ENCODE peak calls at places on chromosomes 3 and 15, in five cellular contexts. T is NCI-H1092 treated with DMSO at 0.1 percent for 48 hours; P is endodermal cell; S is stimulated activated CD4-positive, alpha-beta T cell treated with anti-CD3 and anti-CD28 coated beads, TNF-alpha, amount 100 ng/mL, for 1 hour; A is activated naive CD4-positive, alpha-beta T cell treated with anti-CD3 and anti-CD28 coated beads for 36 hours. V is an unnamed sample.

GRCh38 chr15:88586401-88587162 is 34.6 kb upstream of the AEN start:
- DNase-seq in T (no peak), P (no peak), S (no peak), A (no peak), V (no peak)

GRCh38 chr15:78097667-78098066 is 5.3 kb downstream of the SH2D7 start:
- DNase-seq in T (no peak), P (peak), S (no peak), A (no peak), V (no peak)

GRCh38 chr15:75036269-75036668 is 12.9 kb downstream of the PPCDC start:
- DNase-seq in T (no peak), P (peak), S (no peak), A (no peak), V (peak)

GRCh38 chr3:39907981-39908380 is 98.6 kb downstream of the MYRIP start:
- DNase-seq in T (peak), P (no peak), S (no peak), A (no peak), V (no peak)

GRCh38 chr3:5210926-5211325 is 23.4 kb downstream of the EDEM1 start:
- DNase-seq in T (no peak), P (peak), S (no peak), A (no peak), V (no peak)

GRCh38 chr3:69569520-69569919 is 169.7 kb upstream of the MITF start:
- DNase-seq in T (no peak), P (no peak), S (no peak), A (no peak), V (no peak)

GRCh38 chr3:33388374-33389100 is 51.7 kb downstream of the UBP1 start:
- DNase-seq in T (no peak), P (no peak), S (no peak), A (no peak), V (no peak)

GRCh38 chr15:68595761-68596160 is 17.0 kb downstream of the CORO2B start:
- DNase-seq in T (no peak), P (no peak), S (no peak), A (no peak), V (no peak)

GRCh38 chr3:46575577-46576222 is 9.6 kb upstream of the LRRC2 start:
- DNase-seq in T (no peak), P (peak), S (no peak), A (no peak), V (peak)

GRCh38 chr15:96160800-96161199 is 169.7 kb upstream of the NR2F2 start:
- DNase-seq in T (peak), P (no peak), S (no peak), A (no peak), V (no peak)

GRCh38 chr15:69926721-69927120 is 171.0 kb downstream of the TLE3 start:
- DNase-seq in T (no peak), P (no peak), S (no peak), A (no peak), V (peak)

GRCh38 chr3:125010393-125010792 is 45.4 kb downstream of the HEG1 start:
- DNase-seq in T (no peak), P (no peak), S (no peak), A (no peak), V (no peak)

GRCh38 chr3:23533596-23534386 is 272.0 kb upstream of the UBE2E1 start:
- DNase-seq in T (no peak), P (no peak), S (no peak), A (no peak), V (no peak)

GRCh38 chr15:57306944-57307411 is 69.3 kb upstream of the CGNL1 start:
- DNase-seq in T (peak), P (no peak), S (no peak), A (no peak), V (peak)

GRCh38 chr15:45645026-45645980 is 10.5 kb downstream of the SQOR start:
- DNase-seq in T (no peak), P (no peak), S (no peak), A (peak), V (no peak)

GRCh38 chr3:134649106-134649705 is 1.6 kb downstream of the KY start:
- DNase-seq in T (no peak), P (no peak), S (no peak), A (no peak), V (peak)

GRCh38 chr3:131083190-131083863 is 56.6 kb downstream of the NEK11 start:
- DNase-seq in T (peak), P (peak), S (no peak), A (no peak), V (peak)

GRCh38 chr3:49279376-49279775 is 2.3 kb upstream of the C3orf62 start:
- DNase-seq in T (no peak), P (no peak), S (no peak), A (no peak), V (no peak)

GRCh38 chr3:129359102-129359461 is 69.4 kb downstream of the EFCAB12 start:
- DNase-seq in T (no peak), P (peak), S (no peak), A (no peak), V (no peak)

GRCh38 chr15:68797589-68798377 is 22.9 kb downstream of the ANP32A start:
- DNase-seq in T (no peak), P (no peak), S (no peak), A (no peak), V (no peak)

GRCh38 chr15:82539690-82540054 is 585 bp downstream of the RPS17 start:
- DNase-seq in T (no peak), P (no peak), S (no peak), A (peak), V (no peak)

GRCh38 chr15:68314563-68314962 is 37.0 kb downstream of the FEM1B start:
- DNase-seq in T (no peak), P (peak), S (no peak), A (no peak), V (peak)

GRCh38 chr15:74427607-74428441 is 5.9 kb downstream of the SEMA7A start:
- DNase-seq in T (no peak), P (peak), S (no peak), A (no peak), V (no peak)

GRCh38 chr3:50714953-50715352 is 40.2 kb downstream of the DOCK3 start:
- DNase-seq in T (no peak), P (no peak), S (no peak), A (no peak), V (no peak)

GRCh38 chr3:4565806-4566501 is 72.8 kb downstream of the ITPR1 start:
- DNase-seq in T (no peak), P (no peak), S (no peak), A (no peak), V (no peak)

GRCh38 chr3:126664591-126665214 is 9.8 kb upstream of the TXNRD3 start:
- DNase-seq in T (no peak), P (peak), S (no peak), A (no peak), V (peak)

GRCh38 chr3:197306374-197307086 is 8.1 kb upstream of the DLG1 start:
- DNase-seq in T (no peak), P (no peak), S (no peak), A (no peak), V (no peak)

GRCh38 chr3:162666835-162667234 is 1170.2 kb downstream of the OTOL1 start:
- DNase-seq in T (no peak), P (no peak), S (no peak), A (no peak), V (no peak)

GRCh38 chr15:92451225-92451825 is 57.6 kb downstream of the ST8SIA2 start:
- DNase-seq in T (no peak), P (no peak), S (no peak), A (no peak), V (no peak)

GRCh38 chr15:90618330-90619136 is 88.8 kb downstream of the CRTC3 start:
- DNase-seq in T (peak), P (no peak), S (no peak), A (no peak), V (no peak)

GRCh38 chr3:100329800-100330489 is 4.6 kb upstream of the NIT2 start:
- DNase-seq in T (no peak), P (no peak), S (no peak), A (no peak), V (no peak)

GRCh38 chr3:113516115-113516505 is 1.2 kb upstream of the SPICE1 start:
- DNase-seq in T (peak), P (no peak), S (no peak), A (no peak), V (no peak)

GRCh38 chr3:39812537-39812936 is 3.1 kb downstream of the MYRIP start:
- DNase-seq in T (no peak), P (peak), S (no peak), A (no peak), V (no peak)

V was measured in H9.